ENCODE peak calls at places on chromosomes 7 and 10, in nine cellular contexts. One of them, this sample, is unnamed. For H3K4me1 and H3K9me3, the result is how much of the 10 kb centered on the place peaks cover.

GRCh38 chr7:51067757-51068156 is 248.9 kb downstream of the COBL start:
- DNase-seq in CD8-positive, alpha-beta T cell: no peak
- DNase-seq in kidney: no peak
- DNase-seq in GM23248: peak
- DNase-seq in cardiac muscle cell: peak
- DNase-seq in upper lobe of right lung: no peak
- DNase-seq in Panc1: peak
- DNase-seq in Karpas-422: peak
- DNase-seq in thoracic aorta: no peak
- DNase-seq in this sample: no peak

GRCh38 chr10:18279202-18279601 is 139.0 kb downstream of the CACNB2 start:
- DNase-seq in CD8-positive, alpha-beta T cell: no peak
- DNase-seq in kidney: no peak
- DNase-seq in GM23248: peak
- DNase-seq in cardiac muscle cell: no peak
- DNase-seq in upper lobe of right lung: no peak
- DNase-seq in Panc1: no peak
- DNase-seq in Karpas-422: no peak
- DNase-seq in thoracic aorta: no peak
- DNase-seq in this sample: no peak

GRCh38 chr7:47953822-47954221 is 5.6 kb upstream of the PKD1L1 start:
- DNase-seq in CD8-positive, alpha-beta T cell: no peak
- DNase-seq in kidney: no peak
- DNase-seq in GM23248: no peak
- DNase-seq in cardiac muscle cell: no peak
- DNase-seq in upper lobe of right lung: no peak
- DNase-seq in Panc1: no peak
- DNase-seq in Karpas-422: no peak
- DNase-seq in thoracic aorta: no peak
- DNase-seq in this sample: no peak

GRCh38 chr7:116239019-116239418 is 28.7 kb downstream of the TES start:
- DNase-seq in CD8-positive, alpha-beta T cell: no peak
- DNase-seq in kidney: no peak
- DNase-seq in GM23248: no peak
- DNase-seq in cardiac muscle cell: no peak
- DNase-seq in upper lobe of right lung: no peak
- DNase-seq in Panc1: no peak
- DNase-seq in Karpas-422: no peak
- DNase-seq in thoracic aorta: no peak
- DNase-seq in this sample: no peak

GRCh38 chr10:45444976-45445898 is 71.2 kb downstream of the ALOX5 start:
- DNase-seq in CD8-positive, alpha-beta T cell: no peak
- DNase-seq in kidney: no peak
- DNase-seq in GM23248: no peak
- DNase-seq in cardiac muscle cell: no peak
- DNase-seq in upper lobe of right lung: no peak
- DNase-seq in Panc1: no peak
- DNase-seq in Karpas-422: no peak
- DNase-seq in thoracic aorta: no peak
- DNase-seq in this sample: no peak

GRCh38 chr7:130400120-130400572 is 19.9 kb downstream of the CPA1 start:
- DNase-seq in CD8-positive, alpha-beta T cell: no peak
- DNase-seq in kidney: no peak
- DNase-seq in GM23248: peak
- DNase-seq in cardiac muscle cell: no peak
- DNase-seq in upper lobe of right lung: no peak
- DNase-seq in Panc1: no peak
- DNase-seq in Karpas-422: no peak
- DNase-seq in thoracic aorta: no peak
- DNase-seq in this sample: no peak

GRCh38 chr7:77867208-77867915 is 68.8 kb downstream of the PHTF2 start:
- DNase-seq in CD8-positive, alpha-beta T cell: no peak
- DNase-seq in kidney: no peak
- DNase-seq in GM23248: no peak
- DNase-seq in cardiac muscle cell: no peak
- DNase-seq in upper lobe of right lung: no peak
- DNase-seq in Panc1: no peak
- DNase-seq in Karpas-422: no peak
- DNase-seq in thoracic aorta: no peak
- DNase-seq in this sample: no peak

GRCh38 chr10:78779339-78779955 is 289.3 kb upstream of the ZMIZ1 start:
- DNase-seq in CD8-positive, alpha-beta T cell: no peak
- DNase-seq in kidney: peak
- DNase-seq in GM23248: peak
- DNase-seq in cardiac muscle cell: no peak
- DNase-seq in upper lobe of right lung: peak
- DNase-seq in Panc1: no peak
- DNase-seq in Karpas-422: no peak
- DNase-seq in thoracic aorta: no peak
- DNase-seq in this sample: no peak

GRCh38 chr10:51001587-51001986 is 72.7 kb upstream of the PRKG1 start:
- DNase-seq in CD8-positive, alpha-beta T cell: no peak
- DNase-seq in kidney: no peak
- DNase-seq in GM23248: peak
- DNase-seq in cardiac muscle cell: no peak
- DNase-seq in upper lobe of right lung: no peak
- DNase-seq in Panc1: no peak
- DNase-seq in Karpas-422: peak
- DNase-seq in thoracic aorta: no peak
- DNase-seq in this sample: no peak

GRCh38 chr7:141646826-141647480 is 55.0 kb downstream of the DENND11 start:
- DNase-seq in CD8-positive, alpha-beta T cell: no peak
- DNase-seq in kidney: no peak
- DNase-seq in GM23248: peak
- DNase-seq in cardiac muscle cell: no peak
- DNase-seq in upper lobe of right lung: no peak
- DNase-seq in Panc1: no peak
- DNase-seq in Karpas-422: no peak
- DNase-seq in thoracic aorta: no peak
- DNase-seq in this sample: no peak

GRCh38 chr10:5890519-5890878 is 456 bp downstream of the FBH1 start:
- DNase-seq in CD8-positive, alpha-beta T cell: no peak
- DNase-seq in kidney: no peak
- DNase-seq in GM23248: peak
- DNase-seq in cardiac muscle cell: peak
- DNase-seq in upper lobe of right lung: no peak
- DNase-seq in Panc1: no peak
- DNase-seq in Karpas-422: peak
- DNase-seq in thoracic aorta: no peak
- DNase-seq in this sample: no peak

GRCh38 chr7:15498465-15498864 is 63.4 kb downstream of the AGMO start:
- DNase-seq in CD8-positive, alpha-beta T cell: no peak
- DNase-seq in kidney: no peak
- DNase-seq in GM23248: no peak
- DNase-seq in cardiac muscle cell: no peak
- DNase-seq in upper lobe of right lung: no peak
- DNase-seq in Panc1: no peak
- DNase-seq in Karpas-422: no peak
- DNase-seq in thoracic aorta: no peak
- DNase-seq in this sample: no peak

GRCh38 chr7:126993626-126994213 is 259.0 kb downstream of the GRM8 start:
- DNase-seq in CD8-positive, alpha-beta T cell: no peak
- DNase-seq in kidney: no peak
- DNase-seq in GM23248: no peak
- DNase-seq in cardiac muscle cell: no peak
- DNase-seq in upper lobe of right lung: no peak
- DNase-seq in Panc1: no peak
- DNase-seq in Karpas-422: no peak
- DNase-seq in thoracic aorta: no peak
- DNase-seq in this sample: no peak

GRCh38 chr10:46515402-46516192 is 40.9 kb downstream of the GPRIN2 start:
- DNase-seq in CD8-positive, alpha-beta T cell: no peak
- DNase-seq in kidney: no peak
- DNase-seq in GM23248: no peak
- DNase-seq in cardiac muscle cell: no peak
- DNase-seq in upper lobe of right lung: no peak
- DNase-seq in Panc1: no peak
- DNase-seq in Karpas-422: no peak
- DNase-seq in thoracic aorta: no peak
- DNase-seq in this sample: no peak

GRCh38 chr10:11178606-11179221 is 161.0 kb downstream of the CELF2 start:
- DNase-seq in CD8-positive, alpha-beta T cell: peak
- DNase-seq in kidney: no peak
- DNase-seq in GM23248: no peak
- DNase-seq in cardiac muscle cell: peak
- DNase-seq in upper lobe of right lung: no peak
- DNase-seq in Panc1: no peak
- DNase-seq in Karpas-422: no peak
- DNase-seq in thoracic aorta: no peak
- DNase-seq in this sample: no peak

DNA sequence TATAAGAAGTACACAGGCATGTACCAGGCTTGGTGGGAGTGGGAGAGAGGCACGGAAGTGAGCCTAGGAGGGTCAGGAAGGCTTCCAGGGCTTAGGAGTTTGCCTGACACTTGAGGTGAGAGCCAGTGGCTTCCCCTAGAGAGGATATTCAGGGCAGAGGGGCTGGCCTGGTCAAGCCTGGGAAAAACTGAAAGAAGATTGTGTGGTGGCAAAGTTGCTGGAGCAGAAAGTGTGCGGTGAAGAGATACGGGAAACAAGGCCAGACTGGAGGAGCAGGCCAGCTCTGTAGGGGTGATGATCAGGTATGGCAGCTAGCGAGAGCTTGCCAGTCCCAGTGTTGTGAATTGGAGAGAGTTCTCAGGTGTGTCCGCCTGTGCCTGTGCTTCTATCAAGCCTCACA is 129.9 kb downstream of the CCNY start:
- DNase-seq in CD8-positive, alpha-beta T cell: no peak
- DNase-seq in kidney: no peak
- DNase-seq in GM23248: no peak
- DNase-seq in cardiac muscle cell: no peak
- DNase-seq in upper lobe of right lung: no peak
- DNase-seq in Panc1: no peak
- DNase-seq in Karpas-422: no peak
- DNase-seq in thoracic aorta: no peak
- DNase-seq in this sample: no peak
- H3K4me1 ChIP-seq in CD8-positive, alpha-beta T cell: half or more
- H3K4me1 ChIP-seq in kidney: under half
- H3K4me1 ChIP-seq in GM23248: under half
- H3K4me1 ChIP-seq in cardiac muscle cell: half or more
- H3K4me1 ChIP-seq in upper lobe of right lung: under half
- H3K4me1 ChIP-seq in Panc1: under half
- H3K4me1 ChIP-seq in Karpas-422: under half
- H3K4me1 ChIP-seq in thoracic aorta: under half
- H3K4me1 ChIP-seq in this sample: under half

DNA sequence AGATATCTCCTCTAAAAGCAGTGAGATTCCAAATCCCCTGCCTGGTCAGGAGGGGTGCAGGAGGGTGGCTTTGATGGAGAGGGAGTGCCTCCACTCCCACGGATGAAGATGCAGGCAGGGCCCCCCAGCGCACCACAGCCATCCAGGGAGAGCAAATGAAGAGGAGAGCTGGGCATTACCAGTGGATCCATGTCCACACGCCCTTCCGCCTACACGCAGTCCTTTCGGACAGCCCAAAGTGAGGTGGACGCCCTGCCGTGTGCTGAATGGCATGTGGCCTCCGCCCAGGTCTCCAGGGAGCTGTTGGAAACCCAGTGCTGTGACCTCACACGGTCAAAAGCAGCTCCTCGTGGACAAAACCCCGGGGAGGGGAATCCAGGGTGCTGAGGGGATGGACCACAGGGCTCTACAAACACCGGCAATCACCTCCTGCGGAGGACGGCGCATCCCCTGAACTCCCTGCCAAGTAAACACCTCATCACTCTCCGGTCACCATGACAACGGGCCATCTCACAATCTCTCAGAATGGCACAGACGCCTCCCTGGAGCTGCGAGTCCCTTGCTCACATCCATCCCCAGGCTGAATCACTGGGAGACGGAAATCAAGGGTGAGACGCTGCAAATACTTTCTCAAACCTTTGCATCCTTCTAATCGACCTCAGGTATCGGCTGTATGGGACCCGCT is 35.0 kb upstream of the DNAAF5 start:
- DNase-seq in CD8-positive, alpha-beta T cell: no peak
- DNase-seq in kidney: peak
- DNase-seq in GM23248: no peak
- DNase-seq in cardiac muscle cell: no peak
- DNase-seq in upper lobe of right lung: peak
- DNase-seq in Panc1: no peak
- DNase-seq in Karpas-422: no peak
- DNase-seq in thoracic aorta: no peak
- DNase-seq in this sample: no peak
- H3K9me3 ChIP-seq in CD8-positive, alpha-beta T cell: under half
- H3K9me3 ChIP-seq in kidney: under half
- H3K9me3 ChIP-seq in GM23248: under half
- H3K9me3 ChIP-seq in cardiac muscle cell: under half
- H3K9me3 ChIP-seq in upper lobe of right lung: under half
- H3K9me3 ChIP-seq in Panc1: under half
- H3K9me3 ChIP-seq in Karpas-422: under half
- H3K9me3 ChIP-seq in thoracic aorta: under half
- H3K9me3 ChIP-seq in this sample: under half

GRCh38 chr7:5559586-5559985 is 136.0 kb upstream of the TNRC18 start:
- DNase-seq in CD8-positive, alpha-beta T cell: no peak
- DNase-seq in kidney: no peak
- DNase-seq in GM23248: no peak
- DNase-seq in cardiac muscle cell: no peak
- DNase-seq in upper lobe of right lung: no peak
- DNase-seq in Panc1: no peak
- DNase-seq in Karpas-422: no peak
- DNase-seq in thoracic aorta: no peak
- DNase-seq in this sample: no peak
- H3K4me1 ChIP-seq in CD8-positive, alpha-beta T cell: half or more
- H3K4me1 ChIP-seq in kidney: under half
- H3K4me1 ChIP-seq in GM23248: under half
- H3K4me1 ChIP-seq in cardiac muscle cell: under half
- H3K4me1 ChIP-seq in upper lobe of right lung: under half
- H3K4me1 ChIP-seq in Panc1: under half
- H3K4me1 ChIP-seq in Karpas-422: half or more
- H3K4me1 ChIP-seq in thoracic aorta: under half
- H3K4me1 ChIP-seq in this sample: under half

GRCh38 chr10:133455196-133455595 is 1.5 kb downstream of the SCART1 start:
- DNase-seq in CD8-positive, alpha-beta T cell: no peak
- DNase-seq in kidney: peak
- DNase-seq in GM23248: no peak
- DNase-seq in cardiac muscle cell: no peak
- DNase-seq in upper lobe of right lung: no peak
- DNase-seq in Panc1: no peak
- DNase-seq in Karpas-422: no peak
- DNase-seq in thoracic aorta: no peak
- DNase-seq in this sample: no peak

GRCh38 chr10:133455611-133456031 is 1.9 kb downstream of the SCART1 start:
- DNase-seq in CD8-positive, alpha-beta T cell: no peak
- DNase-seq in kidney: peak
- DNase-seq in GM23248: no peak
- DNase-seq in cardiac muscle cell: no peak
- DNase-seq in upper lobe of right lung: no peak
- DNase-seq in Panc1: no peak
- DNase-seq in Karpas-422: no peak
- DNase-seq in thoracic aorta: no peak
- DNase-seq in this sample: no peak

GRCh38 chr10:133453516-133454203 is at the start of gene SCART1:
- DNase-seq in CD8-positive, alpha-beta T cell: no peak
- DNase-seq in kidney: peak
- DNase-seq in GM23248: no peak
- DNase-seq in cardiac muscle cell: no peak
- DNase-seq in upper lobe of right lung: no peak
- DNase-seq in Panc1: no peak
- DNase-seq in Karpas-422: no peak
- DNase-seq in thoracic aorta: no peak
- DNase-seq in this sample: no peak

GRCh38 chr10:133452453-133452852 is 1.3 kb upstream of the SCART1 start:
- DNase-seq in CD8-positive, alpha-beta T cell: no peak
- DNase-seq in kidney: no peak
- DNase-seq in GM23248: no peak
- DNase-seq in cardiac muscle cell: no peak
- DNase-seq in upper lobe of right lung: no peak
- DNase-seq in Panc1: no peak
- DNase-seq in Karpas-422: no peak
- DNase-seq in thoracic aorta: no peak
- DNase-seq in this sample: no peak

GRCh38 chr10:133454204-133454893 is 604 bp downstream of the SCART1 start:
- DNase-seq in CD8-positive, alpha-beta T cell: no peak
- DNase-seq in kidney: peak
- DNase-seq in GM23248: no peak
- DNase-seq in cardiac muscle cell: no peak
- DNase-seq in upper lobe of right lung: no peak
- DNase-seq in Panc1: no peak
- DNase-seq in Karpas-422: no peak
- DNase-seq in thoracic aorta: no peak
- DNase-seq in this sample: no peak
- H3K9me3 ChIP-seq in CD8-positive, alpha-beta T cell: under half
- H3K9me3 ChIP-seq in kidney: under half
- H3K9me3 ChIP-seq in GM23248: under half
- H3K9me3 ChIP-seq in cardiac muscle cell: under half
- H3K9me3 ChIP-seq in upper lobe of right lung: under half
- H3K9me3 ChIP-seq in Panc1: under half
- H3K9me3 ChIP-seq in Karpas-422: under half
- H3K9me3 ChIP-seq in thoracic aorta: under half
- H3K9me3 ChIP-seq in this sample: under half